ENCODE peak calls at places on chromosome 7, in five cellular contexts. One of them, this sample, is unnamed.

GRCh38 chr7:81956520-81956919 is 186.7 kb upstream of the HGF start:
- DNase-seq in EH: peak; percentile 52
- DNase-seq in stimulated activated CD4-positive, alpha-beta T cell treated with anti-CD3 and anti-CD28 coated beads, Interleukin-4, amount 100 ng/mL, for 4 hours: no peak
- DNase-seq in HEK293T: peak; percentile 28
- DNase-seq in GDM1: peak; percentile 8
- DNase-seq in this sample: peak; percentile 46

GRCh38 chr7:92808635-92809034 is 27.7 kb downstream of the CDK6 start:
- DNase-seq in GDM1: no peak
- DNase-seq in EH: no peak
- DNase-seq in stimulated activated CD4-positive, alpha-beta T cell treated with anti-CD3 and anti-CD28 coated beads, Interleukin-4, amount 100 ng/mL, for 4 hours: no peak
- DNase-seq in HEK293T: no peak
- DNase-seq in this sample: no peak

GRCh38 chr7:81294897-81295515 is 376.2 kb upstream of the SEMA3C start:
- DNase-seq in stimulated activated CD4-positive, alpha-beta T cell treated with anti-CD3 and anti-CD28 coated beads, Interleukin-4, amount 100 ng/mL, for 4 hours: no peak
- DNase-seq in HEK293T: no peak
- DNase-seq in EH: no peak
- DNase-seq in GDM1: no peak
- DNase-seq in this sample: no peak

GRCh38 chr7:103962070-103962469 is 27.4 kb downstream of the RELN start:
- DNase-seq in HEK293T: no peak
- DNase-seq in stimulated activated CD4-positive, alpha-beta T cell treated with anti-CD3 and anti-CD28 coated beads, Interleukin-4, amount 100 ng/mL, for 4 hours: no peak
- DNase-seq in GDM1: no peak
- DNase-seq in EH: peak; percentile 13
- DNase-seq in this sample: no peak

GRCh38 chr7:73683916-73684693 is 708 bp downstream of the BUD23 start:
- DNase-seq in EH: peak; percentile 11
- DNase-seq in HEK293T: no peak
- DNase-seq in stimulated activated CD4-positive, alpha-beta T cell treated with anti-CD3 and anti-CD28 coated beads, Interleukin-4, amount 100 ng/mL, for 4 hours: no peak
- DNase-seq in GDM1: no peak
- DNase-seq in this sample: no peak

GRCh38 chr7:103446046-103446520 is at the start of gene SLC26A5:
- DNase-seq in EH: no peak
- DNase-seq in HEK293T: peak; percentile 34
- DNase-seq in stimulated activated CD4-positive, alpha-beta T cell treated with anti-CD3 and anti-CD28 coated beads, Interleukin-4, amount 100 ng/mL, for 4 hours: peak; percentile 15
- DNase-seq in GDM1: no peak
- DNase-seq in this sample: peak; percentile 27

GRCh38 chr7:22001345-22002004 is 55.8 kb upstream of the CDCA7L start:
- DNase-seq in EH: peak; percentile 87
- DNase-seq in GDM1: no peak
- DNase-seq in HEK293T: peak; percentile 71
- DNase-seq in stimulated activated CD4-positive, alpha-beta T cell treated with anti-CD3 and anti-CD28 coated beads, Interleukin-4, amount 100 ng/mL, for 4 hours: no peak
- DNase-seq in this sample: peak; percentile 61

GRCh38 chr7:4785371-4785770 is 9.9 kb downstream of the AP5Z1 start:
- DNase-seq in EH: no peak
- DNase-seq in HEK293T: no peak
- DNase-seq in stimulated activated CD4-positive, alpha-beta T cell treated with anti-CD3 and anti-CD28 coated beads, Interleukin-4, amount 100 ng/mL, for 4 hours: no peak
- DNase-seq in GDM1: no peak
- DNase-seq in this sample: no peak

GRCh38 chr7:80847895-80848294 is 71.0 kb downstream of the SEMA3C start:
- DNase-seq in stimulated activated CD4-positive, alpha-beta T cell treated with anti-CD3 and anti-CD28 coated beads, Interleukin-4, amount 100 ng/mL, for 4 hours: no peak
- DNase-seq in EH: no peak
- DNase-seq in HEK293T: no peak
- DNase-seq in GDM1: no peak
- DNase-seq in this sample: no peak

GRCh38 chr7:5284304-5285281 is 1.9 kb downstream of the SLC29A4 start:
- DNase-seq in stimulated activated CD4-positive, alpha-beta T cell treated with anti-CD3 and anti-CD28 coated beads, Interleukin-4, amount 100 ng/mL, for 4 hours: no peak
- DNase-seq in GDM1: no peak
- DNase-seq in HEK293T: peak; percentile 68
- DNase-seq in EH: peak; percentile 48
- DNase-seq in this sample: no peak

GRCh38 chr7:129095258-129095657 is 40.3 kb upstream of the TNPO3 start:
- DNase-seq in HEK293T: no peak
- DNase-seq in GDM1: no peak
- DNase-seq in EH: no peak
- DNase-seq in stimulated activated CD4-positive, alpha-beta T cell treated with anti-CD3 and anti-CD28 coated beads, Interleukin-4, amount 100 ng/mL, for 4 hours: no peak
- DNase-seq in this sample: no peak

GRCh38 chr7:36961097-36961496 is 236.8 kb upstream of the AOAH start:
- DNase-seq in HEK293T: no peak
- DNase-seq in EH: no peak
- DNase-seq in GDM1: no peak
- DNase-seq in stimulated activated CD4-positive, alpha-beta T cell treated with anti-CD3 and anti-CD28 coated beads, Interleukin-4, amount 100 ng/mL, for 4 hours: no peak
- DNase-seq in this sample: no peak

GRCh38 chr7:157027568-157028527 is 17.4 kb upstream of the MNX1 start:
- DNase-seq in HEK293T: no peak
- DNase-seq in EH: peak; percentile 28
- DNase-seq in GDM1: no peak
- DNase-seq in stimulated activated CD4-positive, alpha-beta T cell treated with anti-CD3 and anti-CD28 coated beads, Interleukin-4, amount 100 ng/mL, for 4 hours: no peak
- DNase-seq in this sample: no peak

GRCh38 chr7:17090751-17091150 is 207.7 kb upstream of the AHR start:
- DNase-seq in stimulated activated CD4-positive, alpha-beta T cell treated with anti-CD3 and anti-CD28 coated beads, Interleukin-4, amount 100 ng/mL, for 4 hours: no peak
- DNase-seq in EH: peak; percentile 94
- DNase-seq in GDM1: no peak
- DNase-seq in HEK293T: no peak
- DNase-seq in this sample: no peak